ENCODE peak calls at places on chromosomes 1 and 21, in seven cellular contexts. A, C, W, M, J, L and V are unnamed samples.

GRCh38 chr1:65825736-65826135 is 33.0 kb downstream of the PDE4B start:
- DNase-seq in C (no peak), A (no peak), J (no peak), W (peak), M (no peak), L (no peak), V (peak)

GRCh38 chr1:39332291-39332690 is 127.8 kb downstream of the MACF1 start:
- DNase-seq in M (no peak), J (no peak), A (no peak), W (peak), C (no peak), L (no peak), V (peak)

GRCh38 chr21:33292724-33293123 is 26.6 kb downstream of the IL10RB start:
- DNase-seq in C (no peak), W (no peak), J (no peak), L (no peak), M (no peak), A (no peak), V (no peak)

GRCh38 chr1:207393610-207394009 is 60.5 kb upstream of the CR2 start:
- DNase-seq in J (peak), A (no peak), W (peak), L (no peak), M (no peak), C (no peak), V (peak)

GRCh38 chr21:35227774-35228173 is 178.7 kb upstream of the RUNX1 start:
- DNase-seq in M (no peak), C (no peak), J (no peak), A (no peak), L (peak), W (no peak), V (no peak)

GRCh38 chr1:4937876-4938534 is 283.6 kb downstream of the AJAP1 start:
- DNase-seq in C (no peak), A (no peak), M (no peak), L (no peak), J (no peak), W (no peak), V (no peak)

GRCh38 chr1:116360435-116361173 is 12.4 kb upstream of the ATP1A1 start:
- DNase-seq in L (no peak), A (no peak), C (no peak), M (no peak), J (no peak), W (peak), V (peak)

GRCh38 chr1:229842302-229843255 is 216.5 kb downstream of the URB2 start:
- DNase-seq in A (no peak), L (no peak), M (no peak), J (no peak), W (peak), C (no peak), V (no peak)

GRCh38 chr1:178417858-178418257 is 78.9 kb downstream of the CLEC20A start:
- DNase-seq in W (peak), J (peak), A (no peak), L (no peak), C (no peak), M (no peak), V (peak)